ENCODE peak calls at places on chromosomes 3 and 15, in ten cellular contexts. One of them, this sample, is unnamed.

GRCh38 chr3:131401978-131402377 is 20.4 kb downstream of the NUDT16 start:
- DNase-seq in progenitor cell of endocrine pancreas: no peak
- DNase-seq in AG04450: no peak
- DNase-seq in CD8-positive, alpha-beta T cell: no peak
- DNase-seq in cardiac muscle cell: no peak
- DNase-seq in SK-N-SH: no peak
- DNase-seq in left ventricle myocardium inferior: no peak
- DNase-seq in dorsolateral prefrontal cortex: no peak
- DNase-seq in esophagus muscularis mucosa: no peak
- DNase-seq in cardiac fibroblast: no peak
- DNase-seq in this sample: no peak

GRCh38 chr3:13379191-13379830 is 40.8 kb downstream of the NUP210 start:
- DNase-seq in progenitor cell of endocrine pancreas: no peak
- DNase-seq in dorsolateral prefrontal cortex: peak
- DNase-seq in SK-N-SH: no peak
- DNase-seq in AG04450: peak
- DNase-seq in CD8-positive, alpha-beta T cell: no peak
- DNase-seq in cardiac muscle cell: peak
- DNase-seq in left ventricle myocardium inferior: no peak
- DNase-seq in esophagus muscularis mucosa: no peak
- DNase-seq in cardiac fibroblast: peak
- DNase-seq in this sample: no peak

GRCh38 chr3:186189492-186189891 is 80.6 kb upstream of the ETV5 start:
- DNase-seq in cardiac muscle cell: no peak
- DNase-seq in SK-N-SH: no peak
- DNase-seq in progenitor cell of endocrine pancreas: no peak
- DNase-seq in left ventricle myocardium inferior: no peak
- DNase-seq in cardiac fibroblast: no peak
- DNase-seq in esophagus muscularis mucosa: no peak
- DNase-seq in dorsolateral prefrontal cortex: no peak
- DNase-seq in CD8-positive, alpha-beta T cell: no peak
- DNase-seq in AG04450: no peak
- DNase-seq in this sample: no peak

GRCh38 chr3:184289426-184289938 is 9.6 kb upstream of the PSMD2 start:
- DNase-seq in cardiac muscle cell: peak
- DNase-seq in dorsolateral prefrontal cortex: peak
- DNase-seq in esophagus muscularis mucosa: no peak
- DNase-seq in AG04450: no peak
- DNase-seq in CD8-positive, alpha-beta T cell: peak
- DNase-seq in left ventricle myocardium inferior: peak
- DNase-seq in cardiac fibroblast: peak
- DNase-seq in SK-N-SH: peak
- DNase-seq in progenitor cell of endocrine pancreas: peak
- DNase-seq in this sample: peak

GRCh38 chr3:159923961-159924360 is 64.7 kb upstream of the IL12A start:
- DNase-seq in AG04450: no peak
- DNase-seq in esophagus muscularis mucosa: peak
- DNase-seq in progenitor cell of endocrine pancreas: no peak
- DNase-seq in CD8-positive, alpha-beta T cell: no peak
- DNase-seq in dorsolateral prefrontal cortex: no peak
- DNase-seq in left ventricle myocardium inferior: no peak
- DNase-seq in cardiac fibroblast: peak
- DNase-seq in cardiac muscle cell: no peak
- DNase-seq in SK-N-SH: no peak
- DNase-seq in this sample: no peak

GRCh38 chr15:68770206-68770605 is 50.5 kb downstream of the ANP32A start:
- DNase-seq in SK-N-SH: no peak
- DNase-seq in CD8-positive, alpha-beta T cell: no peak
- DNase-seq in cardiac muscle cell: no peak
- DNase-seq in progenitor cell of endocrine pancreas: no peak
- DNase-seq in esophagus muscularis mucosa: no peak
- DNase-seq in dorsolateral prefrontal cortex: no peak
- DNase-seq in cardiac fibroblast: no peak
- DNase-seq in AG04450: no peak
- DNase-seq in left ventricle myocardium inferior: no peak
- DNase-seq in this sample: no peak

GRCh38 chr3:111810909-111811308 is 48.2 kb upstream of the PHLDB2 start:
- DNase-seq in cardiac fibroblast: peak
- DNase-seq in CD8-positive, alpha-beta T cell: no peak
- DNase-seq in left ventricle myocardium inferior: no peak
- DNase-seq in esophagus muscularis mucosa: no peak
- DNase-seq in cardiac muscle cell: no peak
- DNase-seq in dorsolateral prefrontal cortex: no peak
- DNase-seq in SK-N-SH: no peak
- DNase-seq in AG04450: peak
- DNase-seq in progenitor cell of endocrine pancreas: no peak
- DNase-seq in this sample: no peak

GRCh38 chr15:78837131-78837530 is 25.9 kb upstream of the ADAMTS7 start:
- DNase-seq in dorsolateral prefrontal cortex: no peak
- DNase-seq in esophagus muscularis mucosa: no peak
- DNase-seq in progenitor cell of endocrine pancreas: no peak
- DNase-seq in cardiac muscle cell: no peak
- DNase-seq in left ventricle myocardium inferior: no peak
- DNase-seq in cardiac fibroblast: no peak
- DNase-seq in SK-N-SH: no peak
- DNase-seq in AG04450: no peak
- DNase-seq in CD8-positive, alpha-beta T cell: no peak
- DNase-seq in this sample: no peak

GRCh38 chr3:128919988-128920387 is 40.6 kb downstream of the ACAD9 start:
- DNase-seq in cardiac fibroblast: no peak
- DNase-seq in progenitor cell of endocrine pancreas: no peak
- DNase-seq in dorsolateral prefrontal cortex: no peak
- DNase-seq in left ventricle myocardium inferior: no peak
- DNase-seq in cardiac muscle cell: no peak
- DNase-seq in CD8-positive, alpha-beta T cell: no peak
- DNase-seq in SK-N-SH: no peak
- DNase-seq in esophagus muscularis mucosa: no peak
- DNase-seq in AG04450: no peak
- DNase-seq in this sample: no peak

GRCh38 chr15:66740802-66741201 is 38.8 kb downstream of the SMAD6 start:
- DNase-seq in SK-N-SH: no peak
- DNase-seq in cardiac muscle cell: no peak
- DNase-seq in dorsolateral prefrontal cortex: peak
- DNase-seq in esophagus muscularis mucosa: no peak
- DNase-seq in cardiac fibroblast: peak
- DNase-seq in AG04450: no peak
- DNase-seq in CD8-positive, alpha-beta T cell: no peak
- DNase-seq in left ventricle myocardium inferior: peak
- DNase-seq in progenitor cell of endocrine pancreas: no peak
- DNase-seq in this sample: no peak

GRCh38 chr3:33749546-33750215 is 31.6 kb upstream of the CLASP2 start:
- DNase-seq in cardiac fibroblast: peak
- DNase-seq in dorsolateral prefrontal cortex: no peak
- DNase-seq in SK-N-SH: no peak
- DNase-seq in CD8-positive, alpha-beta T cell: no peak
- DNase-seq in left ventricle myocardium inferior: no peak
- DNase-seq in esophagus muscularis mucosa: no peak
- DNase-seq in progenitor cell of endocrine pancreas: no peak
- DNase-seq in AG04450: peak
- DNase-seq in cardiac muscle cell: no peak
- DNase-seq in this sample: no peak

GRCh38 chr15:72365844-72366243 is 10.0 kb downstream of the HEXA start:
- DNase-seq in dorsolateral prefrontal cortex: no peak
- DNase-seq in AG04450: no peak
- DNase-seq in SK-N-SH: no peak
- DNase-seq in CD8-positive, alpha-beta T cell: no peak
- DNase-seq in left ventricle myocardium inferior: no peak
- DNase-seq in cardiac muscle cell: no peak
- DNase-seq in cardiac fibroblast: no peak
- DNase-seq in esophagus muscularis mucosa: no peak
- DNase-seq in progenitor cell of endocrine pancreas: no peak
- DNase-seq in this sample: no peak

DNA sequence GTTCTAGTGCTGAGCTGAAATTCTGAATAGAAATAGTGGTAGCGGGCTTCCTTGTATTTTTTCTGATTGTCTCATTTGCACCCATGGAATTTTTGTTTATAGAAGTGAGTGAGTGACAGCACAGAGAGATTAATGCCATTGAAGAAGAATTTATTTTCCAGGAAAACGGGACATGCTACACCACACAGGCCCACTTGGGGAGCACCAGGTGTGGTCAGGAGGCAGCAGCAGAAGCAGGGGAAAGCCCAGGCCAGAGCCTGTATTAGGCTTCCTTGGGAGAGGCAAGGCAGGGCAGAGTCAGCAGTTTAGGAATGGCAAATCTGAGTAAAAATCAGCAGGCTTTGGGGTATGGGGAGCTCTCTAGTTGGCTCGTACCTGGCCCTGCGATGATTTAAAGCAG is 88.4 kb upstream of the ATP11B start:
- DNase-seq in progenitor cell of endocrine pancreas: no peak
- DNase-seq in cardiac muscle cell: no peak
- DNase-seq in esophagus muscularis mucosa: no peak
- DNase-seq in SK-N-SH: no peak
- DNase-seq in cardiac fibroblast: no peak
- DNase-seq in AG04450: no peak
- DNase-seq in CD8-positive, alpha-beta T cell: no peak
- DNase-seq in left ventricle myocardium inferior: no peak
- DNase-seq in dorsolateral prefrontal cortex: no peak
- DNase-seq in this sample: no peak
- TF ChIP-seq CTCF in progenitor cell of endocrine pancreas: peak
- TF ChIP-seq CTCF in cardiac muscle cell: no peak
- TF ChIP-seq CTCF in esophagus muscularis mucosa: no peak
- TF ChIP-seq CTCF in SK-N-SH: no peak
- TF ChIP-seq CTCF in cardiac fibroblast: peak
- TF ChIP-seq CTCF in AG04450: no peak
- TF ChIP-seq CTCF in CD8-positive, alpha-beta T cell: no peak
- TF ChIP-seq CTCF in left ventricle myocardium inferior: no peak
- TF ChIP-seq CTCF in dorsolateral prefrontal cortex: no peak
- TF ChIP-seq CTCF in this sample: no peak

DNA sequence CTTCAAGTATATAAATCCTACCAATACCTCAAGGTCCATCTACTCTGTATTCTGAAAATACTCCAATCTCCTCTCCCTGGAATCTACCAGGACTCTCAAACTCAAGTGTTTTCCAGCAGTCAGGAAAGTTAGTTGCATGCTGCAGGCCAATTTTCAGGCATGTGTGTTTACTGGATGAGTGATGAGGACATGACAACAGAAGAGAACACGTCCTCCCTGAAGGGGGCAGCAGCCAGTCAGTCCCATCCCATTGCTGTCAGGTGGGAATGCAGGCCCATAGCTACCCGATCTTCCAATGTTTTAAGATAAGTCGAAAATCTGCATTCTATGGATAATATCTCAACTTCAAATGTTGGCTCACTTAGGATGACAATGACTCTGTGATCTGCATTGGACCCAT is 496.2 kb downstream of the FHIT start:
- DNase-seq in cardiac fibroblast: no peak
- DNase-seq in CD8-positive, alpha-beta T cell: no peak
- DNase-seq in progenitor cell of endocrine pancreas: no peak
- DNase-seq in AG04450: no peak
- DNase-seq in dorsolateral prefrontal cortex: no peak
- DNase-seq in esophagus muscularis mucosa: no peak
- DNase-seq in left ventricle myocardium inferior: no peak
- DNase-seq in SK-N-SH: peak
- DNase-seq in cardiac muscle cell: peak
- DNase-seq in this sample: no peak
- TF ChIP-seq CTCF in cardiac fibroblast: no peak
- TF ChIP-seq CTCF in CD8-positive, alpha-beta T cell: no peak
- TF ChIP-seq CTCF in progenitor cell of endocrine pancreas: peak
- TF ChIP-seq CTCF in AG04450: no peak
- TF ChIP-seq CTCF in dorsolateral prefrontal cortex: no peak
- TF ChIP-seq CTCF in esophagus muscularis mucosa: no peak
- TF ChIP-seq CTCF in left ventricle myocardium inferior: peak
- TF ChIP-seq CTCF in SK-N-SH: peak
- TF ChIP-seq CTCF in cardiac muscle cell: no peak
- TF ChIP-seq CTCF in this sample: peak

DNA sequence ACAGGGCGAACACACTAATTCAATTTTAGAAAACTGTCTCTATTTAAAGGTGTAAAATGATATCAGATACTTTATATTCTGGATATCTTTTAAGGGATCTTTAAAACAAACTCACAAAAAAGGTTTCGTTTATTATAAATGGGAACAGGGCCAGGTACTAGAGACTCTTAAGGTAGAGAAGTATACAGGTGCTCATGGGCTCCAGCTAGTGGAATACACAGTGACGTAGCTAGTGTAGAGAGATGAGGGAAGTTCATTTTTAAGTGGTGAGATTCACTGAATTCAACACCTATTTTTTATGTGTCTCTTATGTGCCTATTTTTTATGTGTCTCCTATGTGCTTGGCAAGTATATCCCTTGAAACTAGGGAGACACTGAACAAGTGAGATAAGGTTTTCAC is 132.7 kb upstream of the FAM3D start:
- DNase-seq in SK-N-SH: no peak
- DNase-seq in dorsolateral prefrontal cortex: no peak
- DNase-seq in cardiac muscle cell: no peak
- DNase-seq in CD8-positive, alpha-beta T cell: no peak
- DNase-seq in cardiac fibroblast: no peak
- DNase-seq in esophagus muscularis mucosa: no peak
- DNase-seq in progenitor cell of endocrine pancreas: no peak
- DNase-seq in AG04450: no peak
- DNase-seq in left ventricle myocardium inferior: no peak
- DNase-seq in this sample: no peak
- TF ChIP-seq CTCF in SK-N-SH: no peak
- TF ChIP-seq CTCF in dorsolateral prefrontal cortex: no peak
- TF ChIP-seq CTCF in cardiac muscle cell: no peak
- TF ChIP-seq CTCF in CD8-positive, alpha-beta T cell: no peak
- TF ChIP-seq CTCF in cardiac fibroblast: no peak
- TF ChIP-seq CTCF in esophagus muscularis mucosa: no peak
- TF ChIP-seq CTCF in progenitor cell of endocrine pancreas: no peak
- TF ChIP-seq CTCF in AG04450: no peak
- TF ChIP-seq CTCF in left ventricle myocardium inferior: no peak
- TF ChIP-seq CTCF in this sample: no peak

GRCh38 chr15:44033894-44034293 is 161.2 kb downstream of the FRMD5 start:
- DNase-seq in esophagus muscularis mucosa: no peak
- DNase-seq in left ventricle myocardium inferior: no peak
- DNase-seq in cardiac fibroblast: peak
- DNase-seq in CD8-positive, alpha-beta T cell: no peak
- DNase-seq in SK-N-SH: peak
- DNase-seq in dorsolateral prefrontal cortex: no peak
- DNase-seq in AG04450: no peak
- DNase-seq in progenitor cell of endocrine pancreas: no peak
- DNase-seq in cardiac muscle cell: peak
- DNase-seq in this sample: no peak

GRCh38 chr15:44038801-44039200 is 156.3 kb downstream of the FRMD5 start:
- DNase-seq in left ventricle myocardium inferior: no peak
- DNase-seq in AG04450: no peak
- DNase-seq in progenitor cell of endocrine pancreas: peak
- DNase-seq in CD8-positive, alpha-beta T cell: no peak
- DNase-seq in SK-N-SH: no peak
- DNase-seq in cardiac fibroblast: peak
- DNase-seq in dorsolateral prefrontal cortex: no peak
- DNase-seq in cardiac muscle cell: peak
- DNase-seq in esophagus muscularis mucosa: no peak
- DNase-seq in this sample: no peak

GRCh38 chr15:44035781-44036699 is 159.0 kb downstream of the FRMD5 start:
- DNase-seq in AG04450: no peak
- DNase-seq in SK-N-SH: no peak
- DNase-seq in cardiac fibroblast: peak
- DNase-seq in progenitor cell of endocrine pancreas: no peak
- DNase-seq in esophagus muscularis mucosa: no peak
- DNase-seq in left ventricle myocardium inferior: no peak
- DNase-seq in cardiac muscle cell: no peak
- DNase-seq in CD8-positive, alpha-beta T cell: no peak
- DNase-seq in dorsolateral prefrontal cortex: no peak
- DNase-seq in this sample: no peak

GRCh38 chr15:44034334-44034733 is 160.7 kb downstream of the FRMD5 start:
- DNase-seq in esophagus muscularis mucosa: no peak
- DNase-seq in cardiac muscle cell: no peak
- DNase-seq in SK-N-SH: no peak
- DNase-seq in dorsolateral prefrontal cortex: no peak
- DNase-seq in CD8-positive, alpha-beta T cell: no peak
- DNase-seq in cardiac fibroblast: peak
- DNase-seq in progenitor cell of endocrine pancreas: no peak
- DNase-seq in left ventricle myocardium inferior: no peak
- DNase-seq in AG04450: no peak
- DNase-seq in this sample: no peak

GRCh38 chr15:44034933-44035624 is 160.0 kb downstream of the FRMD5 start:
- DNase-seq in dorsolateral prefrontal cortex: no peak
- DNase-seq in cardiac muscle cell: no peak
- DNase-seq in SK-N-SH: no peak
- DNase-seq in esophagus muscularis mucosa: no peak
- DNase-seq in progenitor cell of endocrine pancreas: no peak
- DNase-seq in left ventricle myocardium inferior: no peak
- DNase-seq in cardiac fibroblast: peak
- DNase-seq in CD8-positive, alpha-beta T cell: no peak
- DNase-seq in AG04450: peak
- DNase-seq in this sample: no peak
- TF ChIP-seq CTCF in dorsolateral prefrontal cortex: no peak
- TF ChIP-seq CTCF in cardiac muscle cell: no peak
- TF ChIP-seq CTCF in SK-N-SH: no peak
- TF ChIP-seq CTCF in esophagus muscularis mucosa: no peak
- TF ChIP-seq CTCF in progenitor cell of endocrine pancreas: no peak
- TF ChIP-seq CTCF in left ventricle myocardium inferior: no peak
- TF ChIP-seq CTCF in cardiac fibroblast: no peak
- TF ChIP-seq CTCF in CD8-positive, alpha-beta T cell: no peak
- TF ChIP-seq CTCF in AG04450: no peak
- TF ChIP-seq CTCF in this sample: no peak

This sample was measured in D721Med.